ENCODE peak calls at places on chromosomes 16 and 17, in five cellular contexts. One of them, this sample, is unnamed.

GRCh38 chr17:42034059-42034458 is 14.2 kb downstream of the NKIRAS2 start:
- DNase-seq in K562: no peak
- DNase-seq in SK-N-SH: no peak
- DNase-seq in HepG2: no peak
- DNase-seq in GM12878: no peak
- DNase-seq in this sample: no peak

GRCh38 chr16:72996291-72997062 is 51.5 kb downstream of the ZFHX3 start:
- DNase-seq in SK-N-SH: no peak
- DNase-seq in HepG2: peak; percentile 66
- DNase-seq in K562: no peak
- DNase-seq in GM12878: no peak
- DNase-seq in this sample: no peak

GRCh38 chr16:66427036-66427446 is at the start of gene BEAN1:
- DNase-seq in HepG2: no peak
- DNase-seq in GM12878: no peak
- DNase-seq in SK-N-SH: peak; percentile 86
- DNase-seq in K562: peak; percentile 78
- DNase-seq in this sample: peak; percentile 67

GRCh38 chr16:23567602-23568001 is 10.1 kb downstream of the UBFD1 start:
- DNase-seq in SK-N-SH: no peak
- DNase-seq in K562: no peak
- DNase-seq in HepG2: no peak
- DNase-seq in GM12878: no peak
- DNase-seq in this sample: no peak

GRCh38 chr17:82281502-82282238 is 8.2 kb upstream of the CSNK1D start:
- DNase-seq in HepG2: no peak
- DNase-seq in GM12878: peak; percentile 30
- DNase-seq in SK-N-SH: no peak
- DNase-seq in K562: no peak
- DNase-seq in this sample: no peak

GRCh38 chr16:78579020-78579419 is 479.6 kb downstream of the WWOX start:
- DNase-seq in HepG2: no peak
- DNase-seq in SK-N-SH: no peak
- DNase-seq in GM12878: no peak
- DNase-seq in K562: no peak
- DNase-seq in this sample: no peak

GRCh38 chr16:20675488-20676267 is 21.8 kb downstream of the ACSM1 start:
- DNase-seq in K562: no peak
- DNase-seq in SK-N-SH: no peak
- DNase-seq in GM12878: peak; percentile 38
- DNase-seq in HepG2: peak; percentile 64
- DNase-seq in this sample: no peak

GRCh38 chr16:89374393-89374948 is 115.9 kb downstream of the ANKRD11 start:
- DNase-seq in SK-N-SH: peak; percentile 79
- DNase-seq in K562: no peak
- DNase-seq in GM12878: no peak
- DNase-seq in HepG2: no peak
- DNase-seq in this sample: peak; percentile 62

GRCh38 chr17:65294184-65294719 is 157.1 kb downstream of the RGS9 start:
- DNase-seq in GM12878: no peak
- DNase-seq in SK-N-SH: peak; percentile 87
- DNase-seq in K562: peak; percentile 68
- DNase-seq in HepG2: peak; percentile 68
- DNase-seq in this sample: peak; percentile 86

GRCh38 chr16:23229714-23230113 is 47.2 kb downstream of the SCNN1G start:
- DNase-seq in SK-N-SH: no peak
- DNase-seq in GM12878: no peak
- DNase-seq in K562: no peak
- DNase-seq in HepG2: no peak
- DNase-seq in this sample: no peak

GRCh38 chr17:68602267-68602644 is 1.1 kb upstream of the FAM20A start:
- DNase-seq in GM12878: no peak
- DNase-seq in HepG2: no peak
- DNase-seq in K562: no peak
- DNase-seq in SK-N-SH: no peak
- DNase-seq in this sample: no peak

GRCh38 chr17:17110520-17110919 is 68.3 kb downstream of the MPRIP start:
- DNase-seq in SK-N-SH: no peak
- DNase-seq in K562: no peak
- DNase-seq in GM12878: no peak
- DNase-seq in HepG2: no peak
- DNase-seq in this sample: no peak

GRCh38 chr17:153851-154250 is 16.5 kb downstream of the SCGB1C2 start:
- DNase-seq in K562: no peak
- DNase-seq in SK-N-SH: no peak
- DNase-seq in HepG2: no peak
- DNase-seq in GM12878: no peak
- DNase-seq in this sample: no peak

GRCh38 chr16:84603115-84603816 is 14.6 kb downstream of the COTL1 start:
- DNase-seq in K562: no peak
- DNase-seq in HepG2: no peak
- DNase-seq in GM12878: no peak
- DNase-seq in SK-N-SH: no peak
- DNase-seq in this sample: no peak

GRCh38 chr17:10797848-10798328 is 6.0 kb downstream of the TMEM238L start:
- DNase-seq in K562: no peak
- DNase-seq in GM12878: no peak
- DNase-seq in SK-N-SH: no peak
- DNase-seq in HepG2: no peak
- DNase-seq in this sample: no peak

GRCh38 chr17:77778636-77779524 is 179.6 kb upstream of the TNRC6C start:
- DNase-seq in K562: no peak
- DNase-seq in GM12878: no peak
- DNase-seq in SK-N-SH: peak; percentile 96
- DNase-seq in HepG2: no peak
- DNase-seq in this sample: no peak

GRCh38 chr16:11876306-11876705 is 25.0 kb upstream of the RSL1D1 start:
- DNase-seq in HepG2: no peak
- DNase-seq in GM12878: no peak
- DNase-seq in SK-N-SH: no peak
- DNase-seq in K562: no peak
- DNase-seq in this sample: no peak

GRCh38 chr17:41547378-41547841 is 19.3 kb upstream of the KRT19 start:
- DNase-seq in HepG2: no peak
- DNase-seq in K562: no peak
- DNase-seq in GM12878: no peak
- DNase-seq in SK-N-SH: no peak
- DNase-seq in this sample: no peak

GRCh38 chr17:13558588-13558987 is 43.1 kb downstream of the HS3ST3A1 start:
- DNase-seq in GM12878: no peak
- DNase-seq in HepG2: no peak
- DNase-seq in K562: no peak
- DNase-seq in SK-N-SH: no peak
- DNase-seq in this sample: no peak

GRCh38 chr16:31141489-31142108 is 6.1 kb upstream of the PRSS8 start:
- DNase-seq in GM12878: no peak
- DNase-seq in SK-N-SH: peak; percentile 47
- DNase-seq in HepG2: no peak
- DNase-seq in K562: no peak
- DNase-seq in this sample: peak; percentile 25

GRCh38 chr16:86880316-86881117 is 302.2 kb downstream of the FOXL1 start:
- DNase-seq in SK-N-SH: no peak
- DNase-seq in HepG2: no peak
- DNase-seq in GM12878: no peak
- DNase-seq in K562: no peak
- DNase-seq in this sample: no peak

GRCh38 chr17:80619535-80620235 is 75.0 kb downstream of the RPTOR start:
- DNase-seq in K562: no peak
- DNase-seq in HepG2: no peak
- DNase-seq in SK-N-SH: no peak
- DNase-seq in GM12878: no peak
- DNase-seq in this sample: no peak

GRCh38 chr16:49810769-49811315 is 45.1 kb downstream of the ZNF423 start:
- DNase-seq in SK-N-SH: no peak
- DNase-seq in HepG2: no peak
- DNase-seq in K562: no peak
- DNase-seq in GM12878: no peak
- DNase-seq in this sample: no peak

GRCh38 chr17:51853857-51854256 is 304.7 kb downstream of the CA10 start:
- DNase-seq in K562: no peak
- DNase-seq in GM12878: no peak
- DNase-seq in HepG2: no peak
- DNase-seq in SK-N-SH: no peak
- DNase-seq in this sample: no peak

GRCh38 chr17:51852603-51853002 is 305.9 kb downstream of the CA10 start:
- DNase-seq in GM12878: no peak
- DNase-seq in SK-N-SH: no peak
- DNase-seq in HepG2: no peak
- DNase-seq in K562: no peak
- DNase-seq in this sample: no peak

GRCh38 chr17:51860934-51861561 is 297.5 kb downstream of the CA10 start:
- DNase-seq in HepG2: peak; percentile 44
- DNase-seq in SK-N-SH: peak; percentile 50
- DNase-seq in K562: peak; percentile 32
- DNase-seq in GM12878: no peak
- DNase-seq in this sample: peak; percentile 43

GRCh38 chr17:51857052-51857593 is 301.4 kb downstream of the CA10 start:
- DNase-seq in SK-N-SH: peak; percentile 26
- DNase-seq in K562: no peak
- DNase-seq in GM12878: no peak
- DNase-seq in HepG2: no peak
- DNase-seq in this sample: peak; percentile 10
- TF ChIP-seq FOXM1 in SK-N-SH: no peak
- TF ChIP-seq FOXM1 in K562: no peak
- TF ChIP-seq FOXM1 in GM12878: no peak
- TF ChIP-seq FOXM1 in HepG2: no peak
- TF ChIP-seq FOXM1 in this sample: no peak

GRCh38 chr17:28384281-28385036 is 13.0 kb downstream of the SARM1 start:
- DNase-seq in GM12878: no peak
- DNase-seq in K562: no peak
- DNase-seq in HepG2: no peak
- DNase-seq in SK-N-SH: no peak
- DNase-seq in this sample: no peak

GRCh38 chr17:28380572-28380907 is 9.0 kb downstream of the SARM1 start:
- DNase-seq in HepG2: no peak
- DNase-seq in SK-N-SH: no peak
- DNase-seq in K562: no peak
- DNase-seq in GM12878: no peak
- DNase-seq in this sample: no peak

GRCh38 chr17:28379814-28380571 is 8.5 kb downstream of the SARM1 start:
- DNase-seq in K562: no peak
- DNase-seq in GM12878: no peak
- DNase-seq in HepG2: peak; percentile 77
- DNase-seq in SK-N-SH: peak; percentile 76
- DNase-seq in this sample: no peak

GRCh38 chr17:28385037-28385797 is 13.7 kb downstream of the SARM1 start:
- DNase-seq in SK-N-SH: no peak
- DNase-seq in K562: no peak
- DNase-seq in HepG2: no peak
- DNase-seq in GM12878: no peak
- DNase-seq in this sample: no peak

DNA sequence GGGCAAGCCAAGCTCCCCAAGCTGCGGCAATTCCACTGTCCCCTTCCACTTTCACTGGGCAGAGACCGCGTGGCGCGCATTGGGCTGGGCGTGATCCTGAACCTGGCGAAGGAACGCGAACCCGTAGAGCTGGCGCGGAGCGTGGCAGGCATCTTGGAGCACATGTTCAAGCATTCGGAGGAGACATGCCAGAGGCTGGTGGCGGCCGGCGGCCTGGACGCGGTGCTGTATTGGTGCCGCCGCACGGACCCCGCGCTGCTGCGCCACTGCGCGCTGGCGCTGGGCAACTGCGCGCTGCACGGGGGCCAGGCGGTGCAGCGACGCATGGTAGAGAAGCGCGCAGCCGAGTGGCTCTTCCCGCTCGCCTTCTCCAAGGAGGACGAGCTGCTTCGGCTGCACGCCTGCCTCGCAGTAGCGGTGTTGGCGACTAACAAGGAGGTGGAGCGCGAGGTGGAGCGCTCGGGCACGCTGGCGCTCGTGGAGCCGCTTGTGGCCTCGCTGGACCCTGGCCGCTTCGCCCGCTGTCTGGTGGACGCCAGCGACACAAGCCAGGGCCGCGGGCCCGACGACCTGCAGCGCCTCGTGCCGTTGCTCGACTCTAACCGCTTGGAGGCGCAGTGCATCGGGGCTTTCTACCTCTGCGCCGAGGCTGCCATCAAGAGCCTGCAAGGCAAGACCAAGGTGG is 9.8 kb downstream of the SARM1 start:
- DNase-seq in GM12878: no peak
- DNase-seq in SK-N-SH: no peak
- DNase-seq in HepG2: no peak
- DNase-seq in K562: no peak
- DNase-seq in this sample: no peak
- TF ChIP-seq FOXM1 in GM12878: no peak
- TF ChIP-seq FOXM1 in SK-N-SH: no peak
- TF ChIP-seq FOXM1 in HepG2: no peak
- TF ChIP-seq FOXM1 in K562: no peak
- TF ChIP-seq FOXM1 in this sample: no peak

DNA sequence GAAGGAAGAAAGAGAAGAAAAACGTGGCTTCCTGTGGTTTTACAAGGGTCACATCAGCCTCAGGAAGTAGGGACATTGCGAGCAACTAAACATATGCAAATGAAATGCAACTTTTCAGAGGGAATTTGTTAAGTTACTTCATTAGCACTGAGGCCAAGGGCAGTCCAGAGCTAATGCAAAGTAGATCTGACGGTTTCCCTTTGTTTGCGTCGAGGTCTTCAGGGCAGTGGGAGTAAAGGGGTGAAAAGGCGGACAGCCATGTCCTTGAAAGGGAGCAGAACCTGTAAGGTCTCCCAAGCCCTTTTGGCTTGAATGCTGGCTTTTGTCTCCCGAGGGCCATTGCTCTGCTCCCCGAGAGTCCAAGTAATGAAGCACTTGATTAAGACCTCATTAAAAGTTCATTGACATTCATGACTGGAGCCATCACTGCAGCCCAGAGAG is 85.0 kb downstream of the PMP22 start:
- DNase-seq in SK-N-SH: no peak
- DNase-seq in HepG2: no peak
- DNase-seq in GM12878: no peak
- DNase-seq in K562: no peak
- DNase-seq in this sample: no peak
- TF ChIP-seq FOXM1 in SK-N-SH: no peak
- TF ChIP-seq FOXM1 in HepG2: no peak
- TF ChIP-seq FOXM1 in GM12878: no peak
- TF ChIP-seq FOXM1 in K562: no peak
- TF ChIP-seq FOXM1 in this sample: no peak

DNA sequence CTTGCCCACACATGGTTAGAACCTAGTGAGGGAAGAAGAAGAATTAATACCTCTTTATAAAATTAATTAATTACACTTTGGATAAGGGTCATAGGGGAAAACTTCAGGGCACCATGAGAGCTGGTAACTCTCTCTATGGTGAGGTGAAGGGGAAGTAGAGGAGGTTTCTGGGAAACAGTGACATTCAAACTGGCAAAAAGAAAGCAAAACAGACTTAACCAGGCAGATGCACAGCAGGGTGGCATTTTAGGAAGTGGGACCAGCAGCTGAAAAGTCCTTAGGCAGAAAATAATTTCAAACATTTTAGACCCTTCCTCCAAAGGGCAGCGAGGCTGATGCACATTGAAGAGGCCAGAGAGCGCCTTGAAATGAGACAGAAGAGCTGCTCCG is 157.8 kb downstream of the CDH13 start:
- DNase-seq in SK-N-SH: no peak
- DNase-seq in GM12878: no peak
- DNase-seq in HepG2: no peak
- DNase-seq in K562: no peak
- DNase-seq in this sample: no peak
- TF ChIP-seq FOXM1 in SK-N-SH: no peak
- TF ChIP-seq FOXM1 in GM12878: no peak
- TF ChIP-seq FOXM1 in HepG2: no peak
- TF ChIP-seq FOXM1 in K562: no peak
- TF ChIP-seq FOXM1 in this sample: no peak

GRCh38 chr17:73376152-73376551 is 64.4 kb upstream of the CDC42EP4 start:
- DNase-seq in HepG2: no peak
- DNase-seq in SK-N-SH: no peak
- DNase-seq in GM12878: no peak
- DNase-seq in K562: no peak
- DNase-seq in this sample: no peak
- TF ChIP-seq FOXM1 in HepG2: no peak
- TF ChIP-seq FOXM1 in SK-N-SH: no peak
- TF ChIP-seq FOXM1 in GM12878: no peak
- TF ChIP-seq FOXM1 in K562: no peak
- TF ChIP-seq FOXM1 in this sample: no peak